ENCODE peak calls at places on chromosomes 13 and 19, in nine cellular contexts. D is fibroblast of lung, Y is uterus, B is pancreas, L is breast epithelium, V is left ventricle myocardium inferior, R is AG10803, X is endothelial cell of umbilical vein, S is body of pancreas. T is an unnamed sample.

GRCh38 chr13:100214886-100215285 is 126.0 kb downstream of the PCCA start:
- DNase-seq in D (peak), Y (no peak), B (no peak), L (no peak), V (no peak), R (peak), X (no peak), S (no peak), T (peak)

GRCh38 chr13:94546071-94546839 is 49.7 kb downstream of the TGDS start:
- DNase-seq in D (no peak), Y (no peak), B (no peak), L (no peak), V (no peak), R (no peak), X (no peak), S (no peak), T (no peak)

GRCh38 chr19:15107056-15108010 is at the start of gene SYDE1:
- DNase-seq in D (peak), Y (peak), B (peak), L (no peak), V (peak), R (peak), X (peak), S (peak), T (no peak)

GRCh38 chr19:485583-486236 is 10.6 kb upstream of the MADCAM1 start:
- DNase-seq in D (no peak), Y (no peak), B (peak), L (peak), V (peak), R (peak), X (no peak), S (peak), T (no peak)

GRCh38 chr19:10332158-10332964 is 968 bp downstream of the RAVER1 start:
- DNase-seq in D (no peak), Y (no peak), B (no peak), L (no peak), V (no peak), R (no peak), X (no peak), S (no peak), T (no peak)

GRCh38 chr19:45173816-45174215 is 4.2 kb downstream of the TRAPPC6A start:
- DNase-seq in D (peak), Y (no peak), B (no peak), L (no peak), V (no peak), R (peak), X (no peak), S (no peak), T (no peak)

GRCh38 chr19:42282810-42283247 is 13.8 kb downstream of the CIC start:
- DNase-seq in D (no peak), Y (no peak), B (no peak), L (no peak), V (no peak), R (no peak), X (no peak), S (no peak), T (no peak)

GRCh38 chr19:15025237-15025636 is 24.0 kb upstream of the CASP14 start:
- DNase-seq in D (no peak), Y (no peak), B (peak), L (no peak), V (no peak), R (no peak), X (no peak), S (peak), T (no peak)

GRCh38 chr19:18349524-18350128 is 9.2 kb downstream of the PGPEP1 start:
- DNase-seq in D (peak), Y (peak), B (peak), L (peak), V (no peak), R (peak), X (peak), S (peak), T (no peak)

GRCh38 chr19:30062331-30063183 is 120.5 kb downstream of the URI1 start:
- DNase-seq in D (no peak), Y (no peak), B (no peak), L (no peak), V (no peak), R (no peak), X (no peak), S (no peak), T (no peak)

GRCh38 chr19:48817585-48818124 is 6.8 kb upstream of the BCAT2 start:
- DNase-seq in D (no peak), Y (no peak), B (no peak), L (no peak), V (no peak), R (no peak), X (no peak), S (no peak), T (no peak)

GRCh38 chr19:39078436-39079200 is 5.5 kb upstream of the ACP7 start:
- DNase-seq in D (peak), Y (no peak), B (no peak), L (no peak), V (no peak), R (peak), X (peak), S (no peak), T (peak)

GRCh38 chr13:33721719-33722118 is 96.2 kb upstream of the RFC3 start:
- DNase-seq in D (peak), Y (no peak), B (no peak), L (no peak), V (no peak), R (peak), X (peak), S (no peak), T (no peak)

GRCh38 chr13:76029088-76029487 is 393.0 kb downstream of the LMO7 start:
- DNase-seq in D (no peak), Y (no peak), B (no peak), L (no peak), V (no peak), R (no peak), X (no peak), S (no peak), T (no peak)

GRCh38 chr19:31127132-31127967 is 221.9 kb downstream of the TSHZ3 start:
- DNase-seq in D (peak), Y (peak), B (no peak), L (no peak), V (no peak), R (peak), X (no peak), S (no peak), T (peak)

GRCh38 chr19:42436006-42436405 is 6.7 kb downstream of the CXCL17 start:
- DNase-seq in D (peak), Y (no peak), B (no peak), L (no peak), V (no peak), R (peak), X (no peak), S (no peak), T (peak)

GRCh38 chr13:112831801-112832200 is 137.2 kb upstream of the MCF2L start:
- DNase-seq in D (no peak), Y (no peak), B (no peak), L (no peak), V (no peak), R (no peak), X (no peak), S (no peak), T (no peak)

GRCh38 chr19:38686530-38686888 is 39.1 kb downstream of the ACTN4 start:
- DNase-seq in D (no peak), Y (no peak), B (no peak), L (no peak), V (no peak), R (no peak), X (no peak), S (no peak), T (no peak)

GRCh38 chr13:99331881-99332293 is 24.7 kb upstream of the GPR183 start:
- DNase-seq in D (no peak), Y (no peak), B (no peak), L (no peak), V (no peak), R (no peak), X (no peak), S (no peak), T (no peak)

GRCh38 chr13:98513837-98514236 is 63.1 kb downstream of the STK24 start:
- DNase-seq in D (no peak), Y (no peak), B (no peak), L (no peak), V (no peak), R (no peak), X (no peak), S (no peak), T (no peak)

GRCh38 chr19:9498183-9498902 is at the start of gene ZNF560:
- DNase-seq in D (peak), Y (no peak), B (no peak), L (no peak), V (no peak), R (peak), X (no peak), S (no peak), T (no peak)

GRCh38 chr19:41501854-41502253 is 58.9 kb downstream of the ERICH4 start:
- DNase-seq in D (no peak), Y (no peak), B (no peak), L (no peak), V (no peak), R (no peak), X (no peak), S (no peak), T (no peak)

GRCh38 chr13:52842440-52842839 is 6.0 kb downstream of the PCDH8 start:
- DNase-seq in D (no peak), Y (no peak), B (no peak), L (no peak), V (no peak), R (no peak), X (no peak), S (no peak), T (no peak)

GRCh38 chr19:36916991-36917390 is 859 bp downstream of the ZNF568 start:
- DNase-seq in D (peak), Y (no peak), B (no peak), L (no peak), V (no peak), R (peak), X (no peak), S (no peak), T (peak)

GRCh38 chr13:73835138-73835721 is 299.0 kb downstream of the KLF12 start:
- DNase-seq in D (peak), Y (no peak), B (no peak), L (no peak), V (no peak), R (peak), X (peak), S (no peak), T (peak)

GRCh38 chr13:65724261-65724660 is 1505.9 kb downstream of the PCDH9 start:
- DNase-seq in D (peak), Y (no peak), B (no peak), L (no peak), V (no peak), R (peak), X (no peak), S (no peak), T (peak)

GRCh38 chr19:31675187-31675913 is 326.1 kb upstream of the TSHZ3 start:
- DNase-seq in D (peak), Y (no peak), B (no peak), L (no peak), V (no peak), R (peak), X (no peak), S (no peak), T (no peak)

GRCh38 chr13:84925443-84925842 is 873.8 kb downstream of the SLITRK6 start:
- DNase-seq in D (peak), Y (no peak), B (no peak), L (no peak), V (no peak), R (no peak), X (no peak), S (no peak), T (no peak)

GRCh38 chr19:4473708-4474503 is 1.8 kb downstream of the HDGFL2 start:
- DNase-seq in D (no peak), Y (no peak), B (no peak), L (no peak), V (no peak), R (peak), X (no peak), S (no peak), T (no peak)

GRCh38 chr13:111515648-111516047 is 195.2 kb downstream of the TEX29 start:
- DNase-seq in D (no peak), Y (no peak), B (no peak), L (peak), V (no peak), R (no peak), X (no peak), S (no peak), T (no peak)

GRCh38 chr13:111514646-111515617 is 194.5 kb downstream of the TEX29 start:
- DNase-seq in D (no peak), Y (no peak), B (no peak), L (peak), V (no peak), R (no peak), X (no peak), S (no peak), T (no peak)

GRCh38 chr13:111518161-111518791 is 197.8 kb downstream of the TEX29 start:
- DNase-seq in D (no peak), Y (no peak), B (no peak), L (peak), V (no peak), R (no peak), X (no peak), S (peak), T (no peak)

GRCh38 chr13:111517641-111518010 is 197.2 kb downstream of the TEX29 start:
- DNase-seq in D (no peak), Y (no peak), B (no peak), L (peak), V (no peak), R (no peak), X (no peak), S (no peak), T (no peak)

GRCh38 chr13:111516712-111517640 is 196.5 kb downstream of the TEX29 start:
- DNase-seq in D (no peak), Y (no peak), B (no peak), L (peak), V (no peak), R (no peak), X (no peak), S (no peak), T (no peak)
- H3K4me3 ChIP-seq in D (no peak), Y (no peak), B (no peak), L (no peak), V (no peak), R (no peak), X (no peak), S (no peak), T (no peak)

GRCh38 chr13:50609016-50609415 is 234.5 kb downstream of the DLEU7 start:
- DNase-seq in D (no peak), Y (no peak), B (no peak), L (no peak), V (no peak), R (no peak), X (no peak), S (no peak), T (no peak)
- TF ChIP-seq CTCF in D (no peak), Y (no peak), B (no peak), L (no peak), V (no peak), R (no peak), X (no peak), S (no peak), T (no peak)

DNA sequence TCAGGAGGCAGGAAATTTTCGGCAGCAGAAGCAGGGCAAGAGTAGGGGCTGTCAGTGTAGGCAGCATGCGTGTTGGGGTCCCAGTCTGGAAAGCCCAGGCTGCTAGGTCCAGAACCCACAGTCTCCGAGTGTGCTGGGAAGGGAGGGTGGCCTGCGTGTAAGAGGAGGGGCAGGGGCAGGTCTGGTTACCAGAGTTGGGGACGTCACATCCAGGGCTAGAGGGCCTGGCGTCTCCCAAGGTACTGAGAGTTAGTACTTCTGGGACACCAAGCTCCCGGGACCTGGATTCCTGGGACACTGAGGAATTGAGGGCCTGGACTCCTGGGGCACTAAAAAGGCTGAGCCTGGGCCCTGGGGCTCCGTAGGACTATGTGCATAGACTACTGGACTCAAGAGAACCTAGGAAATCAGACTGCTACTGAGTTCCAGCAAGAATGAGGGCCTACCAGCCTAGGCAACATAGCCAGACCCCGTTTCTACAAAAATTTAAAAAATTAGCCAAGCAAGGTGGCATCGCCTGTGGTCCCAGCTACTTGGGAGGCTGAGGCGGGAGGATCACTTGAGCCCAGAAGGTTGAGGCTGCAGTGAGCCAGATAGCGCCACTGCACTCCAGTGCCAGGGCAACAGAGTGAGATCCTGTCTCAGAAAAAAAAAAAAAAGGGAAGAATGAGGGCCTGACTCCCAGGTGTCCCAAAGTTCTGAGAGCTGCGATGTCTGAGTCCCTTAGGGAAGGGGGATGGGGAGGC is 2.5 kb downstream of the NFKBID start:
- DNase-seq in D (no peak), Y (no peak), B (no peak), L (no peak), V (no peak), R (no peak), X (no peak), S (no peak), T (no peak)
- H3K4me3 ChIP-seq in D (peak), Y (peak), B (peak), L (peak), V (peak), R (peak), X (no peak), S (no peak), T (peak)

GRCh38 chr13:61410266-61410665 is 5.4 kb downstream of the PCDH20 start:
- DNase-seq in D (no peak), Y (no peak), B (no peak), L (no peak), V (no peak), R (no peak), X (no peak), S (no peak), T (no peak)

GRCh38 chr13:61414686-61415664 is 674 bp downstream of the PCDH20 start:
- DNase-seq in D (peak), Y (no peak), B (peak), L (peak), V (peak), R (no peak), X (peak), S (peak), T (no peak)

GRCh38 chr13:61414136-61414535 is 1.5 kb downstream of the PCDH20 start:
- DNase-seq in D (peak), Y (no peak), B (no peak), L (no peak), V (no peak), R (no peak), X (no peak), S (no peak), T (no peak)

GRCh38 chr13:61413572-61413971 is 2.1 kb downstream of the PCDH20 start:
- DNase-seq in D (no peak), Y (no peak), B (no peak), L (no peak), V (no peak), R (no peak), X (no peak), S (no peak), T (no peak)

GRCh38 chr13:61410669-61411297 is 4.9 kb downstream of the PCDH20 start:
- DNase-seq in D (peak), Y (no peak), B (no peak), L (no peak), V (no peak), R (peak), X (peak), S (no peak), T (no peak)
- TF ChIP-seq CTCF in D (peak), Y (peak), B (peak), L (no peak), V (peak), R (peak), X (peak), S (peak), T (peak)

GRCh38 chr19:1884719-1885334 is 469 bp downstream of the ABHD17A start:
- DNase-seq in D (no peak), Y (no peak), B (peak), L (no peak), V (no peak), R (no peak), X (no peak), S (no peak), T (no peak)

GRCh38 chr19:1884291-1884718 is 991 bp downstream of the ABHD17A start:
- DNase-seq in D (no peak), Y (no peak), B (peak), L (no peak), V (no peak), R (no peak), X (no peak), S (no peak), T (no peak)

GRCh38 chr19:1882786-1883692 is 2.3 kb downstream of the ABHD17A start:
- DNase-seq in D (no peak), Y (no peak), B (no peak), L (no peak), V (no peak), R (no peak), X (no peak), S (no peak), T (no peak)

GRCh38 chr19:1882089-1882785 is 3.1 kb downstream of the ABHD17A start:
- DNase-seq in D (no peak), Y (no peak), B (no peak), L (no peak), V (no peak), R (no peak), X (peak), S (no peak), T (no peak)

DNA sequence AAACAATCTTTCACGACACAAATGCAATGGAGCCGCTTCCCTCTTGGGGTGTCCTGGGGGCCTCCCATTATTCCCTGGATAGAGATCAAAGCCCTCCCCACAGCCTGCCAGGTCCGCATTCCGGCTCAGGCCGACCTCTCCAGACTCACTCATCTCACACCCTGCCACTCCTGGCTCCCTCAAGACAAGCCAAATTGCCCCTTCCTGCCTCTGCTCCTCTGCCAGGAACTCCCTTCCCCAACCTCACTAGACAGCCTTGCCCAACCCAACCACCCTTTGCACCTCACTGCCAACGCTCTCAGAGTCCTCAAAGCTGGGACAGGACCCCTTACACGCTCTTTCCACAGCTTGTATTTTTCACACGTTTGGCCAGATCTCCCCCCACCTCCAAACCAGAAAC is 1.5 kb downstream of the ABHD17A start:
- DNase-seq in D (no peak), Y (no peak), B (no peak), L (no peak), V (no peak), R (no peak), X (no peak), S (no peak), T (no peak)
- H3K4me3 ChIP-seq in D (peak), Y (peak), B (peak), L (peak), V (peak), R (peak), X (peak), S (no peak), T (peak)